ENCODE peak calls at places on chromosome 1, in six cellular contexts. One of them, this sample, is unnamed.

GRCh38 chr1:167659440-167659839 is 29.4 kb downstream of the RCSD1 start:
- DNase-seq in DMS 273 treated with DMSO at 0.1 percent for 48 hours: no peak
- DNase-seq in activated T-helper 1 cell treated with Interleukin-2 at 50 U/mL for 16 hours: no peak
- DNase-seq in midbrain: no peak
- DNase-seq in glomerular endothelial cell: no peak
- DNase-seq in renal cortical epithelial cell: no peak
- DNase-seq in this sample: no peak

GRCh38 chr1:100622966-100623762 is 85.2 kb downstream of the GPR88 start:
- DNase-seq in DMS 273 treated with DMSO at 0.1 percent for 48 hours: no peak
- DNase-seq in activated T-helper 1 cell treated with Interleukin-2 at 50 U/mL for 16 hours: no peak
- DNase-seq in midbrain: no peak
- DNase-seq in glomerular endothelial cell: no peak
- DNase-seq in renal cortical epithelial cell: peak
- DNase-seq in this sample: no peak

GRCh38 chr1:198909973-198910372 is 271.1 kb downstream of the PTPRC start:
- DNase-seq in DMS 273 treated with DMSO at 0.1 percent for 48 hours: no peak
- DNase-seq in activated T-helper 1 cell treated with Interleukin-2 at 50 U/mL for 16 hours: no peak
- DNase-seq in midbrain: no peak
- DNase-seq in glomerular endothelial cell: no peak
- DNase-seq in renal cortical epithelial cell: peak
- DNase-seq in this sample: no peak

GRCh38 chr1:154155282-154155681 is 409 bp upstream of the NUP210L start:
- DNase-seq in DMS 273 treated with DMSO at 0.1 percent for 48 hours: no peak
- DNase-seq in activated T-helper 1 cell treated with Interleukin-2 at 50 U/mL for 16 hours: no peak
- DNase-seq in midbrain: no peak
- DNase-seq in glomerular endothelial cell: peak
- DNase-seq in renal cortical epithelial cell: no peak
- DNase-seq in this sample: no peak

GRCh38 chr1:247895163-247895637 is at the start of gene OR2W3:
- DNase-seq in DMS 273 treated with DMSO at 0.1 percent for 48 hours: no peak
- DNase-seq in activated T-helper 1 cell treated with Interleukin-2 at 50 U/mL for 16 hours: no peak
- DNase-seq in midbrain: no peak
- DNase-seq in glomerular endothelial cell: no peak
- DNase-seq in renal cortical epithelial cell: no peak
- DNase-seq in this sample: no peak

GRCh38 chr1:67831850-67832513 is 1.3 kb downstream of the GNG12 start:
- DNase-seq in DMS 273 treated with DMSO at 0.1 percent for 48 hours: peak
- DNase-seq in activated T-helper 1 cell treated with Interleukin-2 at 50 U/mL for 16 hours: no peak
- DNase-seq in midbrain: peak
- DNase-seq in glomerular endothelial cell: peak
- DNase-seq in renal cortical epithelial cell: peak
- DNase-seq in this sample: peak

GRCh38 chr1:37932759-37933158 is 14.1 kb downstream of the INPP5B start:
- DNase-seq in DMS 273 treated with DMSO at 0.1 percent for 48 hours: no peak
- DNase-seq in activated T-helper 1 cell treated with Interleukin-2 at 50 U/mL for 16 hours: no peak
- DNase-seq in midbrain: no peak
- DNase-seq in glomerular endothelial cell: no peak
- DNase-seq in renal cortical epithelial cell: peak
- DNase-seq in this sample: no peak

GRCh38 chr1:199855580-199855979 is 171.9 kb upstream of the NR5A2 start:
- DNase-seq in DMS 273 treated with DMSO at 0.1 percent for 48 hours: no peak
- DNase-seq in activated T-helper 1 cell treated with Interleukin-2 at 50 U/mL for 16 hours: no peak
- DNase-seq in midbrain: no peak
- DNase-seq in glomerular endothelial cell: no peak
- DNase-seq in renal cortical epithelial cell: peak
- DNase-seq in this sample: no peak

GRCh38 chr1:185309566-185309965 is 7.5 kb downstream of the IVNS1ABP start:
- DNase-seq in DMS 273 treated with DMSO at 0.1 percent for 48 hours: no peak
- DNase-seq in activated T-helper 1 cell treated with Interleukin-2 at 50 U/mL for 16 hours: no peak
- DNase-seq in midbrain: no peak
- DNase-seq in glomerular endothelial cell: no peak
- DNase-seq in renal cortical epithelial cell: peak
- DNase-seq in this sample: no peak

GRCh38 chr1:89974701-89975470 is 20.0 kb upstream of the ZNF326 start:
- DNase-seq in DMS 273 treated with DMSO at 0.1 percent for 48 hours: no peak
- DNase-seq in activated T-helper 1 cell treated with Interleukin-2 at 50 U/mL for 16 hours: no peak
- DNase-seq in midbrain: no peak
- DNase-seq in glomerular endothelial cell: no peak
- DNase-seq in renal cortical epithelial cell: peak
- DNase-seq in this sample: no peak

GRCh38 chr1:181485276-181486097 is 2.2 kb downstream of the CACNA1E start:
- DNase-seq in DMS 273 treated with DMSO at 0.1 percent for 48 hours: no peak
- DNase-seq in activated T-helper 1 cell treated with Interleukin-2 at 50 U/mL for 16 hours: no peak
- DNase-seq in midbrain: no peak
- DNase-seq in glomerular endothelial cell: no peak
- DNase-seq in renal cortical epithelial cell: no peak
- DNase-seq in this sample: no peak

GRCh38 chr1:78388275-78388674 is 102.5 kb upstream of the PTGFR start:
- DNase-seq in DMS 273 treated with DMSO at 0.1 percent for 48 hours: no peak
- DNase-seq in activated T-helper 1 cell treated with Interleukin-2 at 50 U/mL for 16 hours: no peak
- DNase-seq in midbrain: no peak
- DNase-seq in glomerular endothelial cell: no peak
- DNase-seq in renal cortical epithelial cell: no peak
- DNase-seq in this sample: no peak

GRCh38 chr1:240232548-240232947 is 140.9 kb downstream of the FMN2 start:
- DNase-seq in DMS 273 treated with DMSO at 0.1 percent for 48 hours: no peak
- DNase-seq in activated T-helper 1 cell treated with Interleukin-2 at 50 U/mL for 16 hours: no peak
- DNase-seq in midbrain: no peak
- DNase-seq in glomerular endothelial cell: no peak
- DNase-seq in renal cortical epithelial cell: no peak
- DNase-seq in this sample: no peak

GRCh38 chr1:19079541-19079940 is 123.1 kb upstream of the IFFO2 start:
- DNase-seq in DMS 273 treated with DMSO at 0.1 percent for 48 hours: no peak
- DNase-seq in activated T-helper 1 cell treated with Interleukin-2 at 50 U/mL for 16 hours: no peak
- DNase-seq in midbrain: no peak
- DNase-seq in glomerular endothelial cell: no peak
- DNase-seq in renal cortical epithelial cell: no peak
- DNase-seq in this sample: no peak

GRCh38 chr1:84889437-84889836 is 3.6 kb downstream of the LPAR3 start:
- DNase-seq in DMS 273 treated with DMSO at 0.1 percent for 48 hours: no peak
- DNase-seq in activated T-helper 1 cell treated with Interleukin-2 at 50 U/mL for 16 hours: no peak
- DNase-seq in midbrain: no peak
- DNase-seq in glomerular endothelial cell: no peak
- DNase-seq in renal cortical epithelial cell: no peak
- DNase-seq in this sample: no peak

GRCh38 chr1:197272791-197273190 is 4.7 kb downstream of the CRB1 start:
- DNase-seq in DMS 273 treated with DMSO at 0.1 percent for 48 hours: no peak
- DNase-seq in activated T-helper 1 cell treated with Interleukin-2 at 50 U/mL for 16 hours: no peak
- DNase-seq in midbrain: no peak
- DNase-seq in glomerular endothelial cell: no peak
- DNase-seq in renal cortical epithelial cell: peak
- DNase-seq in this sample: no peak

GRCh38 chr1:170545476-170545875 is 13.5 kb downstream of the GORAB start:
- DNase-seq in DMS 273 treated with DMSO at 0.1 percent for 48 hours: no peak
- DNase-seq in activated T-helper 1 cell treated with Interleukin-2 at 50 U/mL for 16 hours: no peak
- DNase-seq in midbrain: no peak
- DNase-seq in glomerular endothelial cell: no peak
- DNase-seq in renal cortical epithelial cell: peak
- DNase-seq in this sample: no peak

This sample was measured in NCI-H446 treated with DMSO at 0.1 percent for 48 hours.